ENCODE peak calls at places on chromosomes 11 and 22, in five cellular contexts. J is H1, I is heart left ventricle, B is right cardiac atrium, P is lower lobe of right lung. X is an unnamed sample.

GRCh38 chr11:63839508-63840355 is 822 bp downstream of the MARK2 start:
- DNase-seq in J (no peak), I (peak), B (peak), P (peak), X (peak)

GRCh38 chr22:42401562-42402334 is 30.5 kb downstream of the NFAM1 start:
- DNase-seq in J (no peak), I (no peak), B (no peak), P (no peak), X (no peak)

GRCh38 chr11:1029051-1029450 is 7.5 kb downstream of the MUC6 start:
- DNase-seq in J (no peak), I (no peak), B (no peak), P (no peak), X (no peak)

GRCh38 chr11:124669193-124669592 is 4.3 kb downstream of the SIAE start:
- DNase-seq in J (no peak), I (no peak), B (no peak), P (no peak), X (no peak)

GRCh38 chr11:66068154-66068821 is 1.8 kb upstream of the PACS1 start:
- DNase-seq in J (peak), I (peak), B (peak), P (peak), X (peak)

GRCh38 chr11:933936-934335 is 8.3 kb downstream of the AP2A2 start:
- DNase-seq in J (no peak), I (no peak), B (no peak), P (no peak), X (no peak)

GRCh38 chr11:17777086-17777725 is 42.6 kb downstream of the KCNC1 start:
- DNase-seq in J (no peak), I (no peak), B (no peak), P (no peak), X (no peak)

GRCh38 chr11:118533769-118534729 is 3.1 kb downstream of the TMEM25 start:
- DNase-seq in J (no peak), I (no peak), B (no peak), P (no peak), X (no peak)

GRCh38 chr22:24554316-24555159 is at the start of gene GUCD1:
- DNase-seq in J (no peak), I (peak), B (no peak), P (peak), X (no peak)

GRCh38 chr11:42179211-42179610 is 719.8 kb upstream of the LRRC4C start:
- DNase-seq in J (no peak), I (no peak), B (no peak), P (no peak), X (no peak)

GRCh38 chr22:36149464-36149863 is 11.1 kb downstream of the APOL3 start:
- DNase-seq in J (no peak), I (no peak), B (no peak), P (no peak), X (no peak)

GRCh38 chr11:11215058-11215815 is 137.8 kb downstream of the CSNK2A3 start:
- DNase-seq in J (no peak), I (no peak), B (no peak), P (no peak), X (no peak)

GRCh38 chr11:2471048-2471803 is 26.4 kb downstream of the KCNQ1 start:
- DNase-seq in J (no peak), I (no peak), B (no peak), P (no peak), X (no peak)

GRCh38 chr11:111923351-111923788 is 4.7 kb downstream of the C11orf52 start:
- DNase-seq in J (no peak), I (no peak), B (peak), P (no peak), X (no peak)

GRCh38 chr22:20218981-20219380 is 49.1 kb downstream of the RTN4R start:
- DNase-seq in J (no peak), I (no peak), B (no peak), P (no peak), X (no peak)

GRCh38 chr11:120996973-120997372 is 26.9 kb upstream of the TBCEL start:
- DNase-seq in J (no peak), I (no peak), B (no peak), P (no peak), X (no peak)

GRCh38 chr11:2444301-2445106 is at the start of the genes KCNQ1 and TRPM5:
- DNase-seq in J (no peak), I (peak), B (no peak), P (peak), X (no peak)

GRCh38 chr11:43941257-43941879 is 1.1 kb upstream of the C11orf96 start:
- DNase-seq in J (no peak), I (no peak), B (no peak), P (no peak), X (no peak)

GRCh38 chr22:43398246-43398645 is 13.6 kb upstream of the MPPED1 start:
- DNase-seq in J (no peak), I (no peak), B (no peak), P (no peak), X (no peak)

GRCh38 chr11:61516191-61516590 is 7.6 kb downstream of the LRRC10B start:
- DNase-seq in J (no peak), I (no peak), B (no peak), P (no peak), X (no peak)

GRCh38 chr11:71373791-71374454 is 74.3 kb downstream of the DHCR7 start:
- DNase-seq in J (no peak), I (no peak), B (no peak), P (no peak), X (no peak)

GRCh38 chr11:99383628-99384300 is 363.0 kb downstream of the CNTN5 start:
- DNase-seq in J (no peak), I (no peak), B (no peak), P (no peak), X (no peak)

GRCh38 chr11:62544521-62545436 is 1.8 kb downstream of the AHNAK start:
- DNase-seq in J (no peak), I (peak), B (peak), P (no peak), X (no peak)

GRCh38 chr11:118572914-118573550 is 823 bp downstream of the ARCN1 start:
- DNase-seq in J (no peak), I (no peak), B (no peak), P (no peak), X (no peak)

GRCh38 chr11:66032962-66033735 is 6.9 kb upstream of the CATSPER1 start:
- DNase-seq in J (no peak), I (no peak), B (no peak), P (no peak), X (no peak)

GRCh38 chr22:23305922-23306374 is 125.6 kb downstream of the BCR start:
- DNase-seq in J (no peak), I (peak), B (peak), P (peak), X (peak)
- H3K27ac ChIP-seq in J (no peak), I (peak), B (peak), P (peak), X (peak)

GRCh38 chr22:22712666-22713365 is 68.4 kb downstream of the GGTLC2 start:
- DNase-seq in J (no peak), I (no peak), B (no peak), P (no peak), X (no peak)

GRCh38 chr22:22710719-22711531 is 66.5 kb downstream of the GGTLC2 start:
- DNase-seq in J (no peak), I (peak), B (peak), P (peak), X (peak)

GRCh38 chr22:22709719-22710445 is 65.5 kb downstream of the GGTLC2 start:
- DNase-seq in J (no peak), I (no peak), B (no peak), P (no peak), X (no peak)

GRCh38 chr22:22712092-22712658 is 67.8 kb downstream of the GGTLC2 start:
- DNase-seq in J (no peak), I (no peak), B (no peak), P (no peak), X (no peak)

DNA sequence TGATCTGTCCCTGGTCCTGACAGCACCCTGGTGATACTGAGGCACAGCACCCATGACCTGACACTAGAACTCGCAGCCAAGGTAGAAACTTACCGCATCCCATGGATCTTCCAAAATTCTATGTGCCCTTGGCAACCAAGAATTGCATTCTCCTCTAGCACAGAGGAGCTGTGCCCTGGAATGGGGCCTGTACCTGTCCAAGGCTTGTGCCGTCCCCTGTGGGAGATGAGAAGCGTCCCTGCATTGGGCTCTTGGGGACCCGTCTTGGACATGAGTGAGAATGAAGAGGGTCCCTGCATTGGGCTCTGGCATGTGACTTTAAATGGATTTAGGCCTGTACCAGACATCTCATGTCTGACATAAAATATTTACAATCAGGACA is 67.1 kb downstream of the GGTLC2 start:
- DNase-seq in J (no peak), I (no peak), B (no peak), P (no peak), X (no peak)
- H3K27ac ChIP-seq in J (no peak), I (no peak), B (no peak), P (no peak), X (no peak)

DNA sequence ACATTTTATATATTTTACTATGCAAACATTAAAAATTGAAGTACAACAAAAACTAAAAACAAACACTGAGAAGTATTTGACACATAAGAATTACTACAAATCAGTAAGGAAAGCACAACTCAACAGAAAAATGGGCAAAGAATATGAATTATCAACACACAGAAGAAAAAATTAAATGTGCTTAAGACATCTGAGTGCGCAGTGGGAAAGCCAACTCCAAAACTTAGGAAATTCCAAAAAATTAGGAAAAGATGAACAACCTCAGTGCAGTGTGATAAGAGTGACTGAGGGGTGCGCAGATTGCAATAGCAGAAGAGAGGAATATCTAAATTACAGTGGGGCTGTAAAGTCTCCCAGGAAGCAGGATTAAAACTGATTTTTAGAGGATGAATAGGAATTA is 1.9 kb upstream of the TMEM41B start:
- DNase-seq in J (no peak), I (no peak), B (no peak), P (no peak), X (no peak)
- H3K27ac ChIP-seq in J (no peak), I (no peak), B (no peak), P (no peak), X (no peak)

GRCh38 chr11:96339704-96340554 is 3.1 kb downstream of the MAML2 start:
- DNase-seq in J (no peak), I (peak), B (no peak), P (no peak), X (no peak)
- H3K27ac ChIP-seq in J (no peak), I (peak), B (peak), P (peak), X (peak)

DNA sequence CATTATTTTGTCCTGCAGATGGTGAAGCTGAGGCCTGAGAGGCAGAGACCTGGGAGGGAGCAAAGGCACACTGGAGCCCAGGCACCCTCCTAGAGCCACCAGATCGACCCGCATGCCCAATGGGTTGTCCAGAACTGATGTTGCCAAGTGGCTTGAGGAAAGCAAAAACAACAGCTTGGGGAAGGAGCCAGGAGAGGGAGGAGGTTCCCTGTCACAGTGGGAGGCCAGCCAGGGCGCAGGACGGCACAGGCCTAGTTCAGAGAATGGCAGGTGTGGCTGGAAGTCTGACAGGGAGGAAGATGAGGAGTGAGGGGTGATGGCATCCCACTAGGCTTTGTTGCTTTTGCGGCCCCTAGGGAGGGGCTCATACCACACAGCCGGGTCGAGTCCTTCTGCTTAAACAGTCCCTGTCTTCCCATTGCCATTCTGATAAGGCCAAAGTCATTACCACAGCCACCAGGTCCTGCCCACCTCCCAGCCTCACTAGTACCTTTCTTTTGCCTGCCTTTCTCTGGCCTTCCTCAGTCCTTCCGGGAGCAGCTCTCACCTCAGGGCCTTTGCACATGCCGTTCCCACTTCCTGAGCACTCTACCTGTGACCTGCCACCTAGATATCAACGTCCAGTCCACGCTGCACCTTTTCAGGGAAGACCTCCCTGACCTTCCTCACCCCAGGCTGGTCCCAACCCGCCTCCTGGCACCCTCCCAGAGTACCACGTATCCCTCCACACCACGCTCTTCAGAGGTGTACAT is 7.6 kb upstream of the OSM start:
- DNase-seq in J (no peak), I (no peak), B (no peak), P (no peak), X (peak)
- H3K27ac ChIP-seq in J (no peak), I (no peak), B (no peak), P (no peak), X (no peak)

DNA sequence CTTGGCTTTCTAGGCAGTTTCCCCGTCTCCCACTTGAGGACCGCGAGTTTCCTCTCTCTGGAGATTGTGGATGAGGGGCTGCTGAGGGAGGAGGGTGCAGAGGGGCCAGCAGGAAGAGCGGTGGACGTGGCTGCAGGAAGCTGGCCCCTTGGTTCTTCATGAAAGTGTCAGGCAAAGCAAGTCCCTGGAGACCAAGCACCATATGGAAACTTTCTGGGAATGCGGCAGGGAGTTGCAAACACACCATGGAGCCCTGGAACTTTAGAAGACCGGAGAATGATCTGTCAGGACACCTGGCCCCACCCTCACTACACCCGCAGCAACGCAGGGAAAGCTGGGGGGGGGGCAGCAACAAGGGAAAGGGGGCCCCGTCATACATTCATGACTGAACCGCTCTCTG is 93.6 kb downstream of the NTM start:
- DNase-seq in J (no peak), I (no peak), B (no peak), P (no peak), X (no peak)
- H3K27ac ChIP-seq in J (no peak), I (no peak), B (no peak), P (no peak), X (no peak)

GRCh38 chr11:46247664-46248063 is 29.8 kb upstream of the CREB3L1 start:
- DNase-seq in J (no peak), I (no peak), B (no peak), P (no peak), X (no peak)
- H3K27ac ChIP-seq in J (no peak), I (no peak), B (no peak), P (no peak), X (no peak)

GRCh38 chr22:46736705-46737104 is 1.3 kb downstream of the CERK start:
- DNase-seq in J (no peak), I (no peak), B (no peak), P (no peak), X (no peak)

GRCh38 chr22:46735747-46736608 is 2.1 kb downstream of the CERK start:
- DNase-seq in J (no peak), I (no peak), B (no peak), P (no peak), X (no peak)

GRCh38 chr22:46737976-46738641 is at the start of gene CERK:
- DNase-seq in J (no peak), I (peak), B (peak), P (peak), X (peak)

GRCh38 chr22:46738642-46738960 is 549 bp upstream of the CERK start:
- DNase-seq in J (no peak), I (no peak), B (no peak), P (no peak), X (no peak)

GRCh38 chr22:46737105-46737975 is 712 bp downstream of the CERK start:
- DNase-seq in J (no peak), I (no peak), B (no peak), P (no peak), X (no peak)
- H3K27ac ChIP-seq in J (no peak), I (peak), B (peak), P (peak), X (peak)

X was measured in substantia nigra.